ENCODE peak calls at places on chromosomes 11 and 22, in eight cellular contexts. I is suprapubic skin; Y is uterus; A is A549; L is psoas muscle; P is CD4-positive, CD25-positive, alpha-beta regulatory T cell; G is prostate gland; C is ovary. W is an unnamed sample. For H3K4me1, the result is how much of the 10 kb centered on the place peaks cover.

GRCh38 chr11:8011981-8012444 is 24.9 kb downstream of the EIF3F start:
- DNase-seq in C (no peak), G (no peak), L (no peak), P (no peak), A (no peak), I (no peak), Y (no peak), W (no peak)

GRCh38 chr22:50502628-50503474 is 4.7 kb downstream of the LMF2 start:
- DNase-seq in Y (no peak), A (no peak), G (no peak), I (peak), P (no peak), C (no peak), L (no peak), W (no peak)

GRCh38 chr11:110430267-110431211 is 791 bp downstream of the FDX1 start:
- DNase-seq in L (no peak), C (peak), P (no peak), A (no peak), I (no peak), Y (no peak), G (peak), W (peak)

GRCh38 chr11:2190670-2191471 is 19.3 kb upstream of the TH start:
- DNase-seq in L (no peak), I (no peak), G (no peak), A (no peak), Y (no peak), C (no peak), P (no peak), W (no peak)

GRCh38 chr22:44107341-44107740 is 73.4 kb upstream of the PARVG start:
- DNase-seq in I (peak), G (no peak), P (no peak), C (peak), L (no peak), Y (no peak), A (no peak), W (no peak)

GRCh38 chr11:128965485-128965884 is 22.8 kb upstream of the TP53AIP1 start:
- DNase-seq in Y (no peak), L (no peak), C (no peak), P (no peak), I (no peak), G (no peak), A (no peak), W (no peak)

GRCh38 chr11:13160302-13160701 is 117.3 kb upstream of the BMAL1 start:
- DNase-seq in G (peak), L (no peak), C (no peak), Y (no peak), P (no peak), I (no peak), A (no peak), W (no peak)

GRCh38 chr11:64206457-64207246 is at the start of gene FERMT3:
- DNase-seq in Y (peak), I (peak), P (peak), C (no peak), L (peak), G (no peak), A (no peak), W (peak)

GRCh38 chr22:44373234-44373633 is 60.5 kb upstream of the SHISAL1 start:
- DNase-seq in Y (no peak), L (no peak), C (no peak), P (no peak), A (no peak), I (peak), G (no peak), W (no peak)

GRCh38 chr22:32661737-32662586 is 139.5 kb upstream of the TIMP3 start:
- DNase-seq in L (no peak), P (no peak), A (no peak), Y (no peak), C (no peak), G (no peak), I (no peak), W (no peak)

GRCh38 chr11:95891423-95892177 is 32.3 kb downstream of the MTMR2 start:
- DNase-seq in G (no peak), A (no peak), P (no peak), C (no peak), I (no peak), L (no peak), Y (no peak), W (no peak)

GRCh38 chr11:125871391-125872137 is 15.9 kb upstream of the HYLS1 start:
- DNase-seq in G (no peak), A (peak), I (no peak), P (no peak), Y (no peak), C (no peak), L (no peak), W (peak)

GRCh38 chr11:63564785-63565350 is 1.7 kb upstream of the PLAAT2 start:
- DNase-seq in L (no peak), Y (no peak), C (no peak), A (no peak), P (no peak), I (no peak), G (peak), W (peak)

GRCh38 chr11:78460468-78460867 is 42.8 kb upstream of the GAB2 start:
- DNase-seq in C (no peak), Y (no peak), I (no peak), P (no peak), A (no peak), G (no peak), L (no peak), W (no peak)

GRCh38 chr11:115132829-115133228 is 371.4 kb downstream of the CADM1 start:
- DNase-seq in L (no peak), P (no peak), A (peak), C (no peak), I (no peak), Y (no peak), G (no peak), W (peak)

GRCh38 chr11:11977206-11977938 is 31.1 kb downstream of the DKK3 start:
- DNase-seq in C (peak), L (peak), A (peak), G (peak), P (no peak), Y (peak), I (no peak), W (no peak)

GRCh38 chr22:42596376-42596775 is 18.3 kb downstream of the POLDIP3 start:
- DNase-seq in I (no peak), C (no peak), Y (no peak), A (no peak), G (no peak), L (no peak), P (no peak), W (no peak)

GRCh38 chr11:62909107-62909894 is 11.9 kb downstream of the CHRM1 start:
- DNase-seq in A (peak), P (no peak), Y (peak), G (peak), L (peak), C (peak), I (no peak), W (peak)

GRCh38 chr11:103532133-103532788 is 423.0 kb downstream of the DYNC2H1 start:
- DNase-seq in P (no peak), A (no peak), Y (no peak), I (no peak), L (no peak), G (no peak), C (no peak), W (no peak)

GRCh38 chr22:46844606-46845210 is 82.3 kb downstream of the TBC1D22A start:
- DNase-seq in P (no peak), G (no peak), Y (no peak), I (no peak), C (no peak), L (no peak), A (no peak), W (no peak)

GRCh38 chr11:8812438-8812837 is 98.6 kb upstream of the AKIP1 start:
- DNase-seq in P (no peak), A (no peak), L (peak), Y (peak), I (peak), C (peak), G (no peak), W (no peak)

GRCh38 chr11:12272821-12273617 is 104.4 kb upstream of the PARVA start:
- DNase-seq in A (no peak), L (no peak), P (no peak), Y (no peak), C (no peak), G (no peak), I (no peak), W (no peak)

GRCh38 chr11:45736424-45736823 is 68.5 kb upstream of the SLC35C1 start:
- DNase-seq in G (peak), A (no peak), C (no peak), P (no peak), L (peak), I (no peak), Y (no peak), W (no peak)

GRCh38 chr11:18011633-18012313 is 1.1 kb downstream of the SERGEF start:
- DNase-seq in I (no peak), Y (no peak), C (no peak), G (peak), P (no peak), A (no peak), L (no peak), W (no peak)

GRCh38 chr11:103939694-103940093 is 96.7 kb upstream of the DDI1 start:
- DNase-seq in P (no peak), I (no peak), G (no peak), A (no peak), L (no peak), Y (no peak), C (no peak), W (no peak)

GRCh38 chr11:20647976-20648565 is 21.3 kb upstream of the NELL1 start:
- DNase-seq in I (no peak), A (peak), C (no peak), P (peak), L (no peak), G (peak), Y (no peak), W (peak)

DNA sequence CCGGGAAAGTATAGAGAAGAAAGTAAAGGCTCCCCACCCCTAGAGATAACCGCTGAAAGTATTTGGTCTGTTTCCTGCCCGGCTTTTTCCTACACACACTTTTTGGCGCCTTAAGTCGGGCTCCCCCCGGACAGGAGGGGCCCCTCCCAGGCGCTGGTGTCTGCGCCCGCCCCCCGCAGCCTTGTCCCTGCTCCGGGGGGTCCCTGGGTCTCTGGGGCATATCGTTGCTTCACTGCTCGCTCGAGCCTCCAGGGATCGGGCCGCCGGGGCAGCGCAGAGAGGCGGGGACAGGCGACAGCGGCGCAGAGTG is 928 bp upstream of the CRACR2B start:
- DNase-seq in L (no peak), A (no peak), G (no peak), C (no peak), I (no peak), P (no peak), Y (no peak), W (no peak)
- H3K4me3 ChIP-seq in L (peak), A (peak), G (peak), C (peak), I (peak), P (no peak), Y (peak), W (peak)

DNA sequence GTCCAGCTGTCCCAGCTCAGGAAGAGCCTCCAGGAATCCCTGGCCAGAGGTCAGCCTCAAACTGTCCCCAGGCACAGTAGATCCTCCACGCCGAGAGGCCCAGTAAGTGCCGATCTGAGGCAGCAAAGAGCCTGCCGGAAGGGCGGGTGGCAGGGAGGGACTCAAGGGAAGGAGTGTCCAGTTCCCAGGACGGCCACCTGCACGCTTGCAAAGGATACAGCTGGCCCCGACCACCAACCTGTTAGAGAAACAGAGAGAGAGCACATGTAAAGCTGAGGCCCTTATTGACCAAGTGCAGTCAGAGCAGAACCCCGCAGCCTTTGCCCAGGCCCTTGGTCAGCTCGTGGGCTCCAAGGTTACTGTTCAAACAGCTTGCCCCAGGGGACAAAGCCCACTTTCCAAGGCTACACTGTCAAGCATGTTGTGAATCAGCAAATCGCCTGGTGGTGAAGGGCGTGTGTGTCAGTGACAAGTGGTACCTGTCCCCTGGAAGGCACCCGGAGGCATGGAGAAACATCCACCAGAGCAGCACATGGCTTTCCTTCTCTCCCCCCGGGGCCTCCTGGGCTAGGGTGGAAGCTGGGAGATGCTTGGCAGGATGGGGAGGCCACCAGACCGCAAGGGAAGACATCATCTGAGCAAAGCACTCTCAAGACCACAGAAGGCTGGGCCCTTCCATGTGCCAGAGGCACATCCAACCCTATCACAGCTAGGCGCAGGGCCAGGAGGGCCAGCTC is 42.6 kb upstream of the COMT start:
- DNase-seq in G (no peak), P (no peak), C (no peak), L (no peak), I (no peak), A (no peak), Y (no peak), W (no peak)
- H3K4me1 ChIP-seq in G (under half), P (under half), C (under half), L (under half), I (under half), A (under half), Y (under half), W (under half)

DNA sequence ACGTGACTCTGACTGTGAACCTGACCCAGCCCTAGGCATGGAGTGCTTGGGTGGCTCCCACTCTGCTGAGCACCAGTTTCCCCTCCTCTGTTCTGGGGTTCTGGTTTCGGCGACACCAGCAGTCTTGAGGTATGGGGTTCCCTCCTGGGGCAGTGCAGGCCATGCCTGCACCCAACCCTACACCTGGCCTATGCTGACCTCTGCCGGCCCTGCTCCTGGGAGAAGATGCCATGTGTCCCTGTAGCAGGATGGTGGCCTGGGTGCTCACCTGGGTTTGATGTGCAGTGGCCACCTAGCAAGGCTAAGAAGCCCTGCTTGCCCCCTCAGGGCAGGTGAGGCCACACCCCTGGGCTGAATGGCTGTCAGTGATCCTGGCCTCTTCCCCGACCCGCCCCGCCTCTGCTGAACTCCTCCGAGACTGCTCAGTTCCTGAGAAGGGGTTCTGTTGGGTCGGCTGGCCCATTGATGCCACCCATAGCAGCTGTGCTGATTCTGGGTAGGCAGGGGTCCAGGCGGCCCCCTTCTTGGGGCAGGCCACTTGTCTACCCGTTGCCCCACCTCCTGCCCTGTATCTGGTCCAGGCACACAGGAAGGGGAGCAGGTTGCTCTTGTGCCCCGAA is 2.4 kb downstream of the ZDHHC8 start:
- DNase-seq in C (no peak), G (no peak), Y (no peak), I (no peak), A (no peak), P (no peak), L (no peak), W (no peak)
- H3K27ac ChIP-seq in C (no peak), G (no peak), Y (no peak), I (no peak), A (no peak), P (no peak), L (no peak), W (no peak)

DNA sequence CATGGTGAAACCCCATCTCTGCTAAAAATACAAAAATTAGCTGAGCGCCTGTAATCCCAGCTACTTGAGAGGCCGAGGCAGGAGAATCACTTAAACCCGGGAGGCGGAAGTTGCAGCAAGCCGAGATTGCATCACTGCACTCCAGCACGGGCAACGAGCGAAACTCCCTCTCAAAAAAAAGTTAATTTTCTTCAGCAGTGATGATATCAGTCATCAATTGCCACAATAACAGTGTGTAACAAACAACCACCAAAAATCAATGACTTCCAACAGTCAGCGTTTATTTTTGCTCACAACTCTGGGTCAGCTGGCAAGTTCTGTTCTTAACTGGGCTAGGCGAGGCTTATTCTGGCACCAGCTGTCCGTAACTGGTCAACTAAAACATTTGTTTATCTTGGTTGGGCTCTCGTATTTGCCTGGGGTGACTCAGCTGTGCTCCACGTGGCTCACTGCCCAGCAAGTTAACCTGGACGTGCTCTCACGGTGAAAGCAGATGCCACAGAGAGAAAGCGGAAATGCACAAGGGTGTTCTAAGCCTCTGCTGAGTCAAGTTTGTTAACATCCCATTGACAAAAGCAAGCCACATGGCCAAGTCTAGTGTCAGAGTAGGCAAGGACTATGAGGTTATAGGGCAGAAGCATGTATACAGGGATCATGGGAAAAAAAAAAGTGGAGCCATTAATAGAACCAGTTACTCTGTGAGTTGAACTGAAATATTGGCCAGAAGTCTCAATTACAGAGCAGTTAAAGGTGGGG is 52.1 kb downstream of the LHFPL7 start:
- DNase-seq in I (peak), P (no peak), C (peak), A (peak), L (peak), G (peak), Y (peak), W (peak)
- H3K4me3 ChIP-seq in I (no peak), P (no peak), C (no peak), A (peak), L (no peak), G (no peak), Y (no peak), W (no peak)

DNA sequence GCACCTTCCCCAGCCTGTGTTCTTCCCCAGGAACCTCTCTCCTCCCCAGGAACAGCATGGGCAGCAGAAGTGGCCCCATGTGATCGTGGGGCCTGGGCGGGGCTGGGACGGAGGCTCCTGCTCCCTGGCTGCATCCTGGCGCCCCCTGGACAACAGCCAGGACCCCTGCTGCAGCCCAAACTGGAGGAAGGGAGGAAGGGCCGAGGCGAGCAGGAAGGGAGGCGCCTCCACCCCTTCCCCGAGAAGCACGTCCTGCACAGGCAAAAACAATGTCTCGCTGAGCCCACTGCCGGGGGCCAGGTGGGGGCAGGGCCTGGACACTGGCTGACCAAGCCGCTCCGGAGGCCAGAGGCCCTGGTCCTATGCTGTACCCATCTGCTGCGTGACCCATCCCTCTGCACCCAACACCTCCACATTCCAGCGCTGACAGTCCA is 15.0 kb upstream of the MFNG start:
- DNase-seq in L (peak), Y (no peak), C (peak), A (no peak), P (no peak), G (no peak), I (no peak), W (peak)
- H3K4me1 ChIP-seq in L (under half), Y (under half), C (under half), A (half or more), P (under half), G (under half), I (under half), W (under half)

DNA sequence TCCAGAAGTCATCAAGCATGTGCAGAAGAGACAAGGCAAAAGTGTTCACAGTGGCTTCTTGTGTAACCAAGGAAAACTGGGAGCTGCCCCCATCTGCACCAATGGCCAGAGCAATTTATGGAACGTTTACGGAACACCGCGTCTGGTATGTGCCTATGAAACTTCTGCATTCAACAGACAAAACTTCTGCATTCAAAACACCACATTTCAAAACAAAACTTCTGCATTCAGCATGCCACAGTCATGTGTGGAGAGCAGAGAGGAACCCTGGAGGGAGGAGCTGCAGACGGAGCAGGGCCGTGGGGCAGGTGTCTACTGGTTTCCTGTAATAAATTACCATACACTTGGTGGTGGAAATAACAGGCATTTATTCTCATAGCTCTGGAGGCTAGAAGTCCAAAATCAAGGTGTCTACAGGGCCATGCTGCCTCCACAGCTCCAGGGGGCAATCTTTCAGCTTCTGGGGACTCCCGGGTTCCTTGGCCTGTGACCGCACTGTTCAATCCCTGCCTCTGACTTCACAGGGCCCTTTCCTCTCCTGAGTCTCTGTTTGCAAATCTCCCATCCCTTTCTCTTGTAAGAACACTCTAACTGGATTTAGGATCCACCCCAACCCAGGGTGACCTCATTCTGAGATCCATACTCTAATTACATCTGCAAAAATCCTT is 32.2 kb downstream of the RPL3 start:
- DNase-seq in Y (no peak), P (no peak), G (no peak), C (no peak), A (no peak), I (no peak), L (no peak), W (no peak)
- H3K27ac ChIP-seq in Y (no peak), P (no peak), G (no peak), C (no peak), A (no peak), I (no peak), L (no peak), W (no peak)

DNA sequence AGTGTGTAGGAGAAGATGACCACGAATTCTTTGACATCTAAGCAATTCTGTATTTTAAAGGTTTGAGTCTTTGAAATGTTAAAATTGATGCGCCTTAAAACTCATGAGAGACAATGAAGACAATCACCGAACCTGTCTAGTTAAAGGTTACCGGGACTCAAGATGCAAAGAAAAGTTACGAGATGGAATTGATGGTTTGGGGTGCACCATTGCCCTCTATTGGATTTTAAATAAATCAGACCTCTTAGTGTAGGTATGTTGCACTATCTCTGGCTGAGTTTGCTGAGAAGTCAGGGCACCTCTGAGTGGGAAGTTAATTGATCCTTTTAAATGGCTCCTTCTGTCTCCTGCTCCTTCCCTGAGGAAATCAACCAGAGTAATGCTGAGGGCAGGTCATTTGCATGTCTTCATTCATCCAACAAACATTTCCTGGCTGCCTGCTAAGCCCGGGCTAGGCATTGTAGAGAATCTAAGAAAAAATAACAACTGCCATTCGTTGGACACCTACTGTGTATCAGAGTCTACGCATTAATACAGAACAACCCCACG is 19.4 kb upstream of the TMA7B start:
- DNase-seq in I (no peak), G (no peak), A (no peak), Y (no peak), C (no peak), P (no peak), L (no peak), W (no peak)
- H3K4me3 ChIP-seq in I (no peak), G (no peak), A (no peak), Y (no peak), C (no peak), P (peak), L (no peak), W (no peak)